ENCODE peak calls at places on chromosome 15, in eight cellular contexts. G is KBM-7; K is stimulated activated CD4-positive, alpha-beta T cell treated with anti-CD3 and anti-CD28 coated beads, Interleukin-4, amount 100 ng/mL, for 4 hours; F is Right ventricle myocardium inferior; X is activated T-cell treated with anti-CD3 and anti-CD28 coated beads for 48 hours; H is effector memory CD8-positive, alpha-beta T cell; C is nephron progenitor cell; O is mammary epithelial cell. I is an unnamed sample.

GRCh38 chr15:31440754-31441298 is 114.2 kb downstream of the KLF13 start:
- DNase-seq in K (peak), X (peak), G (no peak), O (no peak), H (no peak), F (peak), C (peak), I (no peak)

GRCh38 chr15:43067717-43068461 is 37.9 kb downstream of the UBR1 start:
- DNase-seq in K (no peak), F (no peak), X (peak), G (no peak), O (peak), C (no peak), H (no peak), I (no peak)

GRCh38 chr15:68313501-68314390 is 36.2 kb downstream of the FEM1B start:
- DNase-seq in K (no peak), C (no peak), O (no peak), F (no peak), H (no peak), X (no peak), G (no peak), I (no peak)

GRCh38 chr15:91965501-91966180 is 112.1 kb downstream of the SLCO3A1 start:
- DNase-seq in F (no peak), C (no peak), G (no peak), O (peak), K (no peak), X (no peak), H (no peak), I (peak)

GRCh38 chr15:98786706-98787105 is 138.4 kb downstream of the IGF1R start:
- DNase-seq in K (no peak), X (no peak), O (no peak), C (no peak), F (no peak), H (no peak), G (no peak), I (no peak)

GRCh38 chr15:39799552-39800011 is 16.9 kb upstream of the FSIP1 start:
- DNase-seq in K (no peak), X (no peak), F (no peak), G (no peak), O (no peak), H (no peak), C (no peak), I (no peak)

GRCh38 chr15:97968380-97968779 is 7.9 kb downstream of the ARRDC4 start:
- DNase-seq in X (no peak), H (no peak), F (no peak), K (no peak), C (no peak), O (no peak), G (no peak), I (peak)

GRCh38 chr15:99167640-99168039 is 62.8 kb downstream of the SYNM start:
- DNase-seq in F (no peak), K (no peak), X (no peak), G (no peak), C (no peak), O (no peak), H (no peak), I (no peak)

GRCh38 chr15:48393650-48394049 is 62.4 kb downstream of the DUT start:
- DNase-seq in C (no peak), F (peak), X (no peak), O (no peak), H (no peak), G (no peak), K (no peak), I (no peak)

GRCh38 chr15:99435761-99436346 is 129.9 kb upstream of the MEF2A start:
- DNase-seq in H (no peak), K (no peak), G (no peak), O (no peak), C (no peak), F (peak), X (no peak), I (no peak)

GRCh38 chr15:69468241-69469121 is 15.9 kb downstream of the RPLP1 start:
- DNase-seq in K (peak), C (no peak), X (peak), O (peak), H (peak), F (no peak), G (peak), I (peak)

GRCh38 chr15:45435124-45435903 is 57.0 kb upstream of the GATM start:
- DNase-seq in C (no peak), O (no peak), G (no peak), F (no peak), K (no peak), H (no peak), X (no peak), I (no peak)

GRCh38 chr15:79743032-79743431 is 153.8 kb downstream of the MTHFS start:
- DNase-seq in C (no peak), O (peak), F (no peak), G (no peak), K (no peak), X (no peak), H (no peak), I (no peak)

GRCh38 chr15:37045859-37046318 is 54.5 kb downstream of the MEIS2 start:
- DNase-seq in F (no peak), K (no peak), G (no peak), C (peak), O (no peak), H (no peak), X (no peak), I (no peak)

GRCh38 chr15:74954515-74954914 is 2.1 kb downstream of the RPP25 start:
- DNase-seq in H (no peak), C (no peak), X (no peak), G (peak), O (no peak), F (no peak), K (no peak), I (no peak)